ENCODE peak calls at places on chromosomes 16 and 17, in seven cellular contexts. One of them, this sample, is unnamed.

GRCh38 chr17:28912281-28912937 is 9.5 kb upstream of the DHRS13 start:
- DNase-seq in mesendoderm: no peak
- DNase-seq in DND-41: no peak
- DNase-seq in IMR-90: no peak
- DNase-seq in mesenchymal stem cell: no peak
- DNase-seq in neural progenitor cell: no peak
- DNase-seq in mammary epithelial cell: no peak
- DNase-seq in this sample: peak

GRCh38 chr17:9343513-9343912 is 232.1 kb downstream of the STX8 start:
- DNase-seq in IMR-90: peak
- DNase-seq in DND-41: no peak
- DNase-seq in neural progenitor cell: peak
- DNase-seq in mesendoderm: peak
- DNase-seq in mammary epithelial cell: no peak
- DNase-seq in mesenchymal stem cell: peak
- DNase-seq in this sample: no peak

GRCh38 chr17:65925606-65926307 is 266.2 kb downstream of the CEP112 start:
- DNase-seq in mammary epithelial cell: no peak
- DNase-seq in mesendoderm: no peak
- DNase-seq in neural progenitor cell: no peak
- DNase-seq in mesenchymal stem cell: no peak
- DNase-seq in DND-41: no peak
- DNase-seq in IMR-90: peak
- DNase-seq in this sample: no peak

GRCh38 chr17:61786088-61786487 is 77.2 kb downstream of the BRIP1 start:
- DNase-seq in neural progenitor cell: no peak
- DNase-seq in mesenchymal stem cell: no peak
- DNase-seq in mammary epithelial cell: no peak
- DNase-seq in IMR-90: no peak
- DNase-seq in DND-41: no peak
- DNase-seq in mesendoderm: no peak
- DNase-seq in this sample: no peak

GRCh38 chr17:17269926-17270773 is 10.9 kb downstream of the COPS3 start:
- DNase-seq in mesendoderm: peak
- DNase-seq in DND-41: peak
- DNase-seq in mammary epithelial cell: no peak
- DNase-seq in IMR-90: no peak
- DNase-seq in mesenchymal stem cell: peak
- DNase-seq in neural progenitor cell: peak
- DNase-seq in this sample: no peak

GRCh38 chr17:78896834-78897638 is 6.0 kb downstream of the CEP295NL start:
- DNase-seq in mesendoderm: no peak
- DNase-seq in mammary epithelial cell: no peak
- DNase-seq in neural progenitor cell: no peak
- DNase-seq in DND-41: no peak
- DNase-seq in IMR-90: no peak
- DNase-seq in mesenchymal stem cell: no peak
- DNase-seq in this sample: no peak

GRCh38 chr17:3556905-3557767 is 476 bp downstream of the TRPV3 start:
- DNase-seq in neural progenitor cell: no peak
- DNase-seq in IMR-90: no peak
- DNase-seq in mesendoderm: no peak
- DNase-seq in mesenchymal stem cell: no peak
- DNase-seq in DND-41: no peak
- DNase-seq in mammary epithelial cell: no peak
- DNase-seq in this sample: no peak

GRCh38 chr17:9646556-9646905 is 1.2 kb downstream of the USP43 start:
- DNase-seq in mesenchymal stem cell: no peak
- DNase-seq in DND-41: no peak
- DNase-seq in IMR-90: no peak
- DNase-seq in neural progenitor cell: peak
- DNase-seq in mesendoderm: peak
- DNase-seq in mammary epithelial cell: no peak
- DNase-seq in this sample: no peak

GRCh38 chr17:5584383-5584951 is at the start of gene NLRP1:
- DNase-seq in mammary epithelial cell: peak
- DNase-seq in mesenchymal stem cell: peak
- DNase-seq in neural progenitor cell: no peak
- DNase-seq in IMR-90: peak
- DNase-seq in DND-41: peak
- DNase-seq in mesendoderm: peak
- DNase-seq in this sample: peak

GRCh38 chr16:57194512-57194911 is 8.4 kb downstream of the RSPRY1 start:
- DNase-seq in IMR-90: peak
- DNase-seq in DND-41: no peak
- DNase-seq in mesenchymal stem cell: peak
- DNase-seq in mesendoderm: peak
- DNase-seq in mammary epithelial cell: peak
- DNase-seq in neural progenitor cell: no peak
- DNase-seq in this sample: no peak

GRCh38 chr17:77733576-77734296 is 224.8 kb upstream of the TNRC6C start:
- DNase-seq in IMR-90: no peak
- DNase-seq in neural progenitor cell: no peak
- DNase-seq in mesenchymal stem cell: no peak
- DNase-seq in mesendoderm: no peak
- DNase-seq in mammary epithelial cell: no peak
- DNase-seq in DND-41: no peak
- DNase-seq in this sample: no peak

GRCh38 chr17:51572115-51572514 is 311.8 kb downstream of the UTP18 start:
- DNase-seq in neural progenitor cell: no peak
- DNase-seq in mesenchymal stem cell: no peak
- DNase-seq in DND-41: no peak
- DNase-seq in mammary epithelial cell: peak
- DNase-seq in IMR-90: no peak
- DNase-seq in mesendoderm: peak
- DNase-seq in this sample: no peak

GRCh38 chr17:48048321-48049140 is at the start of gene NFE2L1:
- DNase-seq in mammary epithelial cell: peak
- DNase-seq in mesendoderm: peak
- DNase-seq in DND-41: peak
- DNase-seq in IMR-90: peak
- DNase-seq in neural progenitor cell: no peak
- DNase-seq in mesenchymal stem cell: peak
- DNase-seq in this sample: peak

GRCh38 chr16:48182979-48183537 is 27.3 kb upstream of the ABCC12 start:
- DNase-seq in mammary epithelial cell: no peak
- DNase-seq in DND-41: no peak
- DNase-seq in mesenchymal stem cell: no peak
- DNase-seq in mesendoderm: no peak
- DNase-seq in neural progenitor cell: no peak
- DNase-seq in IMR-90: no peak
- DNase-seq in this sample: no peak

GRCh38 chr17:1001640-1002411 is 4.9 kb downstream of the TIMM22 start:
- DNase-seq in DND-41: no peak
- DNase-seq in mammary epithelial cell: no peak
- DNase-seq in mesendoderm: peak
- DNase-seq in IMR-90: peak
- DNase-seq in neural progenitor cell: no peak
- DNase-seq in mesenchymal stem cell: peak
- DNase-seq in this sample: no peak

GRCh38 chr17:63399856-63400255 is 46.2 kb downstream of the CYB561 start:
- DNase-seq in DND-41: no peak
- DNase-seq in IMR-90: peak
- DNase-seq in mesenchymal stem cell: peak
- DNase-seq in mammary epithelial cell: no peak
- DNase-seq in mesendoderm: peak
- DNase-seq in neural progenitor cell: peak
- DNase-seq in this sample: no peak

GRCh38 chr17:17712268-17712924 is 31.1 kb downstream of the RAI1 start:
- DNase-seq in IMR-90: peak
- DNase-seq in neural progenitor cell: no peak
- DNase-seq in DND-41: no peak
- DNase-seq in mammary epithelial cell: peak
- DNase-seq in mesendoderm: no peak
- DNase-seq in mesenchymal stem cell: peak
- DNase-seq in this sample: no peak

GRCh38 chr16:23941025-23941424 is 105.2 kb downstream of the PRKCB start:
- DNase-seq in mesendoderm: no peak
- DNase-seq in mesenchymal stem cell: no peak
- DNase-seq in DND-41: no peak
- DNase-seq in IMR-90: no peak
- DNase-seq in mammary epithelial cell: no peak
- DNase-seq in neural progenitor cell: no peak
- DNase-seq in this sample: no peak

GRCh38 chr16:27582883-27583282 is 32.9 kb downstream of the KATNIP start:
- DNase-seq in mesenchymal stem cell: no peak
- DNase-seq in IMR-90: no peak
- DNase-seq in mesendoderm: peak
- DNase-seq in DND-41: no peak
- DNase-seq in neural progenitor cell: peak
- DNase-seq in mammary epithelial cell: no peak
- DNase-seq in this sample: no peak

GRCh38 chr16:70476272-70477020 is 22.1 kb downstream of the FCSK start:
- DNase-seq in neural progenitor cell: no peak
- DNase-seq in mesenchymal stem cell: peak
- DNase-seq in mesendoderm: peak
- DNase-seq in mammary epithelial cell: peak
- DNase-seq in DND-41: no peak
- DNase-seq in IMR-90: peak
- DNase-seq in this sample: peak

GRCh38 chr17:48711128-48711527 is 11.2 kb downstream of the PRAC1 start:
- DNase-seq in mammary epithelial cell: no peak
- DNase-seq in IMR-90: no peak
- DNase-seq in DND-41: no peak
- DNase-seq in neural progenitor cell: no peak
- DNase-seq in mesenchymal stem cell: no peak
- DNase-seq in mesendoderm: no peak
- DNase-seq in this sample: no peak

GRCh38 chr16:14092579-14092978 is 21.5 kb downstream of the MRTFB start:
- DNase-seq in neural progenitor cell: no peak
- DNase-seq in IMR-90: peak
- DNase-seq in mammary epithelial cell: no peak
- DNase-seq in mesendoderm: no peak
- DNase-seq in mesenchymal stem cell: no peak
- DNase-seq in DND-41: no peak
- DNase-seq in this sample: no peak

GRCh38 chr17:20941872-20942271 is 100.9 kb downstream of the USP22 start:
- DNase-seq in neural progenitor cell: no peak
- DNase-seq in IMR-90: no peak
- DNase-seq in mammary epithelial cell: no peak
- DNase-seq in DND-41: no peak
- DNase-seq in mesenchymal stem cell: no peak
- DNase-seq in mesendoderm: no peak
- DNase-seq in this sample: no peak

GRCh38 chr16:22181426-22181825 is 19.1 kb downstream of the SDR42E2 start:
- DNase-seq in IMR-90: no peak
- DNase-seq in neural progenitor cell: no peak
- DNase-seq in mesenchymal stem cell: no peak
- DNase-seq in DND-41: no peak
- DNase-seq in mammary epithelial cell: no peak
- DNase-seq in mesendoderm: no peak
- DNase-seq in this sample: no peak
- H3K9ac ChIP-seq in IMR-90: no peak
- H3K9ac ChIP-seq in neural progenitor cell: no peak
- H3K9ac ChIP-seq in mesenchymal stem cell: no peak
- H3K9ac ChIP-seq in DND-41: no peak
- H3K9ac ChIP-seq in mammary epithelial cell: no peak
- H3K9ac ChIP-seq in mesendoderm: no peak
- H3K9ac ChIP-seq in this sample: no peak

GRCh38 chr16:17466876-17467275 is 3.9 kb downstream of the XYLT1 start:
- DNase-seq in IMR-90: no peak
- DNase-seq in mesenchymal stem cell: no peak
- DNase-seq in neural progenitor cell: no peak
- DNase-seq in mammary epithelial cell: no peak
- DNase-seq in mesendoderm: peak
- DNase-seq in DND-41: no peak
- DNase-seq in this sample: no peak
- H3K4me2 ChIP-seq in IMR-90: peak
- H3K4me2 ChIP-seq in mesenchymal stem cell: no peak
- H3K4me2 ChIP-seq in neural progenitor cell: no peak
- H3K4me2 ChIP-seq in mammary epithelial cell: no peak
- H3K4me2 ChIP-seq in mesendoderm: no peak
- H3K4me2 ChIP-seq in DND-41: no peak
- H3K4me2 ChIP-seq in this sample: peak

DNA sequence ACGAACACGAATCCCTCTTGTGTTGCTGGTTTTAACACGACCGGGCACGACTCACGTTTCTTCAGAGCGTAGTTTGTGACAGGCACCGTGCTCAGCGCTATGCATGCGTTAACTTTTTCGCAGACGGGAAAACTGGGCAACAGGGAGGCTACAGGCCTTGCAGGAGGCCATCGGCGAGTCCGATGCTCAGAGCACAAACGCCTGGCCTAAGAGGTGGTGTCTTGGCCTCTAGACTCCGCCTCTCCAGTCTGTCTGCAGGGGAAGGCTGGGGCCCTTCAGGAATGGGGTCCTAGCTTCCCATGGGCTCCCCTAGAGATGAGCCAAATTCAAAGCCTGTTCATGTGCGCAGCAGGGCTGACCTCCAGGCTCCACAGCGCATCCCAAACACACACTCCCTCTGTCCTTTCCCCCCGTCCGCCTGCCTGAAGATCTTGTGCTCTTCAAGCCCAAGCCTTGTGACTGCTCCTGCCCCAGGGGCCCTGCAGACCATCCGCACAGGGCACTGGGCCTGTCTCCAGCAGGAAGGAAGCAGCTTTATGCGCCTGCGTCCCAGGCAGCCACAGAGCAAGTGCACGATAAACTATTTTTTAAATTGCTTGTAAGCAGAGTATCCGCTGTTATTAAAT is 3.1 kb downstream of the CLCN7 start:
- DNase-seq in mesenchymal stem cell: no peak
- DNase-seq in IMR-90: no peak
- DNase-seq in neural progenitor cell: no peak
- DNase-seq in mesendoderm: no peak
- DNase-seq in mammary epithelial cell: no peak
- DNase-seq in DND-41: no peak
- DNase-seq in this sample: no peak
- H3K9ac ChIP-seq in mesenchymal stem cell: peak
- H3K9ac ChIP-seq in IMR-90: no peak
- H3K9ac ChIP-seq in neural progenitor cell: no peak
- H3K9ac ChIP-seq in mesendoderm: no peak
- H3K9ac ChIP-seq in mammary epithelial cell: no peak
- H3K9ac ChIP-seq in DND-41: no peak
- H3K9ac ChIP-seq in this sample: no peak

GRCh38 chr17:38628441-38628840 is 22.7 kb upstream of the SRCIN1 start:
- DNase-seq in IMR-90: peak
- DNase-seq in mesenchymal stem cell: peak
- DNase-seq in mesendoderm: peak
- DNase-seq in neural progenitor cell: no peak
- DNase-seq in DND-41: peak
- DNase-seq in mammary epithelial cell: peak
- DNase-seq in this sample: peak
- H3K4me2 ChIP-seq in IMR-90: no peak
- H3K4me2 ChIP-seq in mesenchymal stem cell: no peak
- H3K4me2 ChIP-seq in mesendoderm: no peak
- H3K4me2 ChIP-seq in neural progenitor cell: no peak
- H3K4me2 ChIP-seq in DND-41: no peak
- H3K4me2 ChIP-seq in mammary epithelial cell: no peak
- H3K4me2 ChIP-seq in this sample: no peak

GRCh38 chr17:39138416-39139136 is 12.9 kb downstream of the PLXDC1 start:
- DNase-seq in neural progenitor cell: no peak
- DNase-seq in IMR-90: no peak
- DNase-seq in mammary epithelial cell: no peak
- DNase-seq in mesendoderm: no peak
- DNase-seq in mesenchymal stem cell: no peak
- DNase-seq in DND-41: no peak
- DNase-seq in this sample: no peak
- H3K9ac ChIP-seq in neural progenitor cell: no peak
- H3K9ac ChIP-seq in IMR-90: no peak
- H3K9ac ChIP-seq in mammary epithelial cell: no peak
- H3K9ac ChIP-seq in mesendoderm: no peak
- H3K9ac ChIP-seq in mesenchymal stem cell: peak
- H3K9ac ChIP-seq in DND-41: no peak
- H3K9ac ChIP-seq in this sample: peak

This sample was measured in Karpas-422.